ENCODE peak calls at places on chromosomes 5 and 9, in eight cellular contexts. C is kidney, X is foreskin fibroblast, I is brain microvascular endothelial cell, U is fibroblast of mammary gland, S is MCF 10A, G is right atrium auricular region, V is transverse colon. Q is an unnamed sample.

GRCh38 chr5:28374492-28374934 is 1336.1 kb upstream of the CDH9 start:
- DNase-seq in S (peak), G (no peak), I (no peak), U (no peak), V (no peak), X (no peak), C (no peak), Q (peak)

GRCh38 chr5:96893342-96893741 is 17.0 kb downstream of the ERAP2 start:
- DNase-seq in U (peak), I (peak), X (peak), C (no peak), S (peak), G (no peak), V (no peak), Q (no peak)

GRCh38 chr5:1435369-1435768 is 9.9 kb downstream of the SLC6A3 start:
- DNase-seq in C (no peak), U (no peak), G (no peak), V (no peak), S (no peak), X (no peak), I (no peak), Q (no peak)

GRCh38 chr9:27483576-27483975 is 40.5 kb upstream of the IFNK start:
- DNase-seq in S (no peak), V (no peak), G (no peak), C (no peak), U (no peak), X (no peak), I (no peak), Q (no peak)

GRCh38 chr5:68884144-68884754 is 209.6 kb upstream of the SLC30A5 start:
- DNase-seq in I (no peak), G (no peak), X (no peak), V (no peak), S (no peak), C (no peak), U (no peak), Q (no peak)

GRCh38 chr9:14340536-14340935 is 26.6 kb upstream of the NFIB start:
- DNase-seq in U (no peak), X (no peak), I (no peak), V (no peak), G (no peak), S (no peak), C (no peak), Q (no peak)

GRCh38 chr9:110443146-110443877 is 105.6 kb upstream of the TXNDC8 start:
- DNase-seq in C (no peak), I (peak), U (peak), S (peak), G (no peak), X (peak), V (no peak), Q (no peak)

GRCh38 chr9:114250235-114250568 is 72.7 kb upstream of the ORM1 start:
- DNase-seq in X (peak), U (peak), I (peak), S (no peak), C (no peak), V (peak), G (peak), Q (no peak)

GRCh38 chr9:127698386-127698785 is 8.4 kb upstream of the CFAP157 start:
- DNase-seq in C (no peak), G (no peak), I (no peak), U (no peak), V (no peak), S (no peak), X (no peak), Q (no peak)

GRCh38 chr9:757246-757881 is 84.1 kb upstream of the DMRT1 start:
- DNase-seq in V (peak), S (peak), C (no peak), I (peak), G (peak), X (peak), U (peak), Q (peak)

GRCh38 chr9:95770653-95771131 is 104.8 kb upstream of the ERCC6L2 start:
- DNase-seq in U (no peak), I (peak), G (no peak), X (no peak), V (no peak), C (no peak), S (no peak), Q (no peak)

GRCh38 chr9:134378901-134379338 is 52.7 kb downstream of the RXRA start:
- DNase-seq in I (peak), U (peak), X (peak), C (no peak), S (peak), G (no peak), V (peak), Q (peak)

GRCh38 chr9:126482361-126483044 is 131.2 kb upstream of the LMX1B start:
- DNase-seq in C (peak), U (no peak), V (no peak), I (peak), G (no peak), S (no peak), X (peak), Q (no peak)

GRCh38 chr9:126797903-126798302 is 6.9 kb upstream of the ZBTB43 start:
- DNase-seq in V (no peak), G (no peak), I (no peak), X (no peak), U (no peak), C (no peak), S (no peak), Q (no peak)

GRCh38 chr9:7479300-7479699 is 320.3 kb downstream of the DMAC1 start:
- DNase-seq in S (peak), U (no peak), G (no peak), V (no peak), I (no peak), C (no peak), X (no peak), Q (no peak)

GRCh38 chr9:22210262-22210661 is 201.2 kb upstream of the CDKN2B start:
- DNase-seq in X (peak), C (no peak), U (peak), G (no peak), S (peak), V (no peak), I (no peak), Q (peak)

GRCh38 chr5:135133698-135134515 is 99.9 kb upstream of the PITX1 start:
- DNase-seq in G (no peak), V (peak), I (no peak), U (no peak), C (peak), S (no peak), X (no peak), Q (peak)

GRCh38 chr5:151926186-151926585 is 1.5 kb upstream of the GLRA1 start:
- DNase-seq in U (no peak), X (no peak), I (no peak), C (no peak), G (no peak), V (no peak), S (no peak), Q (no peak)

GRCh38 chr5:151925396-151925750 is 722 bp upstream of the GLRA1 start:
- DNase-seq in V (no peak), C (no peak), U (no peak), X (no peak), S (no peak), I (no peak), G (no peak), Q (no peak)

GRCh38 chr5:151917931-151918330 is 6.7 kb downstream of the GLRA1 start:
- DNase-seq in V (no peak), U (no peak), C (no peak), S (no peak), G (no peak), X (no peak), I (no peak), Q (no peak)

GRCh38 chr5:151924564-151925395 is at the start of gene GLRA1:
- DNase-seq in V (peak), C (peak), S (peak), X (peak), I (peak), U (peak), G (no peak), Q (peak)

DNA sequence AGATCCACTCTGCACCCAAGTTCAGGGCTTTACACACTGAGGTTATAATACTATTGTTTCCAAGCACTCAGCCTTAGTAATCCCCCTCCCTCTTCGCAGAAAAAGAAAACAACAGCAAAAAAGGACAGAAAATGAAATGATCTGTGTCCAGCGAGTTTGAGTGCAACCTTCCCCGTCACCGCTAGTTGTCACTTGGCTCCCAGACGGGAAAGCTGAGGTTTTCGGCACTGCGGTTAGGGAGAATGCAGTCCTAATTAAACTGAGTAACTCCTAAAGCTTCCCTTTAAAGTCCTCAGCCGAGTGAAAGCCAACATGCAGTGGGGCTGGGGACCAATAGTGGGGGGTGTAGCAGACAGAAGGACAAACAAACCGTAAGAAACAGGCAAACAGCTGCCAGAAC is 786 bp downstream of the GLRA1 start:
- DNase-seq in S (peak), G (no peak), V (no peak), U (no peak), I (no peak), X (peak), C (no peak), Q (peak)
- TF ChIP-seq CTCF in S (peak), G (no peak), V (peak), U (peak), I (peak), X (peak), C (no peak), Q (peak)

DNA sequence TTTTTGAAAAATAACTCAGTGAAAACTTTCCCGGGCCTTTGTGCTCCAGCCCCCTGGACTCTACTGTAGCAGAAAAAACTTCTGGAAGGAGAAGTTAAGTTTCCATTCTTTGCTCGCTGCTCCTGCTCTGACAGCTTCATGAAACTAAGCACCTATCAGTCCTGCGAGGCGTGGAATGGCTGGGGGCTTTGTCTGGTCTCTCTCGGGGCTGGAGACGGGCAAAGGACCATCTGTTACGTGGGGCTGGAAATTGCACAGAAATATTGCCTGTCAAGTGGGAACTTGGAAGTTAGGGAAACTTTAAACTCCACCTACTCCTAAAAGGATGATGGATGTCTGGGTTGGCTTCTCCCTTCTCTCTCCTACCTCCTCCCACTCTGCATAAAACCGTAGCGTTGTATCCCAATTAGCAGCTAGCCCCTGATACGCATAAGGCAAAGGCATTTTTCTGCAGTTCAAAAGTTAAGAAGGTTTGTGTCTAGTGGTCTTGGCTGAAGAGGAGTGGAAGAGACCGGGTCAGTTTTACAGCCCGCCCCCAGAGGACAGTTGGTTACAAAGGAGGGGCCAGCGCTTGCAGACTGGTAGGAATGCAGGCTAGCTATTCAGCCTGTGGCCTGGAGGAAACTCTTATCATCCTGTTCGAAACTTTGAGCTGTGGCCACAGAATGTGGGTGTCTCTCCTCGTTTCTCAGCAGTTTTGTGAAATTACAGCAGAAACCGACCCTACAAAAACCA is 1.2 kb downstream of the FBXL7 start:
- DNase-seq in V (peak), I (peak), X (peak), C (peak), U (peak), G (peak), S (no peak), Q (no peak)
- TF ChIP-seq CTCF in V (no peak), I (peak), X (peak), C (no peak), U (peak), G (no peak), S (no peak), Q (no peak)

GRCh38 chr5:85204289-85204688 is 819.6 kb upstream of the EDIL3 start:
- DNase-seq in C (no peak), G (no peak), I (no peak), U (no peak), S (no peak), V (no peak), X (no peak), Q (no peak)
- TF ChIP-seq CTCF in C (no peak), G (no peak), I (no peak), U (no peak), S (no peak), V (no peak), X (no peak), Q (no peak)

GRCh38 chr5:151601376-151601775 is 10.2 kb upstream of the FAT2 start:
- DNase-seq in S (no peak), U (no peak), V (no peak), I (no peak), C (no peak), X (no peak), G (no peak), Q (no peak)
- TF ChIP-seq CTCF in S (no peak), U (no peak), V (no peak), I (no peak), C (no peak), X (no peak), G (no peak), Q (no peak)